ENCODE peak calls at places on chromosomes 4 and X, in four cellular contexts. Q is EL, U is NCI-H1436, H is endothelial cell. K is an unnamed sample.

GRCh38 chr4:95439896-95440295 is 108.9 kb downstream of the UNC5C start:
- DNase-seq in Q (no peak), U (no peak), H (no peak), K (no peak)

GRCh38 chr4:7370038-7370437 is 64.7 kb downstream of the PSAPL1 start:
- DNase-seq in Q (no peak), U (no peak), H (no peak), K (no peak)

GRCh38 chr4:26178874-26179273 is 141.9 kb upstream of the RBPJ start:
- DNase-seq in Q (no peak), U (no peak), H (no peak), K (no peak)

GRCh38 chrX:150833454-150834056 is 64.9 kb downstream of the CD99L2 start:
- DNase-seq in Q (no peak), U (no peak), H (no peak), K (no peak)

GRCh38 chr4:499563-499962 is 553 bp downstream of the PIGG start:
- DNase-seq in Q (no peak), U (no peak), H (no peak), K (no peak)

GRCh38 chr4:107069049-107069448 is 32.9 kb upstream of the DKK2 start:
- DNase-seq in Q (peak; percentile 63), U (no peak), H (no peak), K (no peak)

GRCh38 chr4:184477201-184477999 is 3.0 kb upstream of the IRF2 start:
- DNase-seq in Q (no peak), U (no peak), H (no peak), K (no peak)

GRCh38 chr4:123284166-123284565 is 112.4 kb upstream of the SPRY1 start:
- DNase-seq in Q (no peak), U (no peak), H (no peak), K (no peak)

GRCh38 chr4:88286897-88287296 is 2.5 kb upstream of the PPM1K start:
- DNase-seq in Q (no peak), U (no peak), H (no peak), K (no peak)

GRCh38 chr4:106365613-106366012 is 3.0 kb downstream of the GIMD1 start:
- DNase-seq in Q (peak; percentile 87), U (no peak), H (no peak), K (no peak)

GRCh38 chr4:16686195-16686594 is 212.2 kb downstream of the LDB2 start:
- DNase-seq in Q (peak; percentile 97), U (no peak), H (no peak), K (no peak)

GRCh38 chr4:59818656-59819055 is 1381.5 kb upstream of the ADGRL3 start:
- DNase-seq in Q (no peak), U (no peak), H (no peak), K (peak; percentile 75)

GRCh38 chr4:143248827-143249226 is 64.1 kb downstream of the USP38 start:
- DNase-seq in Q (no peak), U (no peak), H (no peak), K (no peak)

GRCh38 chr4:148287111-148287510 is 155.1 kb downstream of the NR3C2 start:
- DNase-seq in Q (no peak), U (no peak), H (no peak), K (no peak)

GRCh38 chr4:105619193-105619931 is 66.9 kb downstream of the ARHGEF38 start:
- DNase-seq in Q (no peak), U (no peak), H (no peak), K (no peak)

GRCh38 chr4:158823461-158823873 is 54.6 kb downstream of the FNIP2 start:
- DNase-seq in Q (no peak), U (no peak), H (no peak), K (no peak)

GRCh38 chr4:3013839-3014350 is 50.5 kb downstream of the GRK4 start:
- DNase-seq in Q (no peak), U (no peak), H (no peak), K (no peak)

GRCh38 chr4:152065545-152065944 is 304.7 kb upstream of the GATB start:
- DNase-seq in Q (no peak), U (no peak), H (no peak), K (no peak)

GRCh38 chr4:8688041-8688907 is 95.7 kb downstream of the CPZ start:
- DNase-seq in Q (peak; percentile 12), U (no peak), H (peak; percentile 88), K (peak; percentile 31)

K was measured in MM.1S.